ENCODE peak calls at places on chromosomes 11 and 22, in four cellular contexts. I is WTC11, R is HepG2, M is A549. Y is an unnamed sample.

GRCh38 chr11:118258410-118258809 is 5.7 kb downstream of the MPZL2 start:
- DNase-seq in R (no peak), M (no peak), I (no peak), Y (no peak)

GRCh38 chr11:10558288-10558687 is 10.2 kb downstream of the LYVE1 start:
- DNase-seq in R (no peak), I (no peak), M (no peak), Y (no peak)

GRCh38 chr11:88308576-88308975 is 29.0 kb downstream of the CTSC start:
- DNase-seq in I (peak), R (no peak), M (no peak), Y (no peak)

GRCh38 chr11:11409916-11410315 is 56.9 kb upstream of the CSNK2A3 start:
- DNase-seq in R (no peak), M (no peak), I (no peak), Y (no peak)

GRCh38 chr22:40206561-40206960 is 28.8 kb downstream of the TNRC6B start:
- DNase-seq in M (no peak), R (no peak), I (no peak), Y (no peak)

GRCh38 chr11:27468209-27468608 is 4.4 kb downstream of the LGR4 start:
- DNase-seq in I (no peak), M (peak), R (no peak), Y (no peak)

GRCh38 chr11:14357843-14358728 is 897 bp downstream of the RRAS2 start:
- DNase-seq in M (peak), R (peak), I (peak), Y (peak)

GRCh38 chr22:49377306-49377705 is 450.4 kb downstream of the BRD1 start:
- DNase-seq in M (no peak), R (no peak), I (no peak), Y (no peak)

GRCh38 chr11:70471254-70471653 is 72.9 kb downstream of the CTTN start:
- DNase-seq in M (peak), R (no peak), I (peak), Y (peak)

GRCh38 chr11:61042961-61043540 is 59.2 kb upstream of the CD5 start:
- DNase-seq in R (no peak), I (no peak), M (no peak), Y (no peak)

GRCh38 chr22:27863001-27863400 is 56.1 kb downstream of the PITPNB start:
- DNase-seq in R (no peak), M (no peak), I (no peak), Y (no peak)

GRCh38 chr11:17864478-17864941 is 129.9 kb downstream of the KCNC1 start:
- DNase-seq in R (no peak), I (peak), M (peak), Y (peak)

GRCh38 chr22:40414306-40414705 is 43.9 kb downstream of the SGSM3 start:
- DNase-seq in M (no peak), R (no peak), I (no peak), Y (no peak)

GRCh38 chr11:112795142-112795815 is 165.9 kb upstream of the NCAM1 start:
- DNase-seq in I (peak), R (peak), M (peak), Y (peak)

GRCh38 chr11:134725939-134726639 is 314.0 kb upstream of the B3GAT1 start:
- DNase-seq in M (peak), I (peak), R (peak), Y (peak)

GRCh38 chr11:120068114-120068573 is 69.8 kb downstream of the TRIM29 start:
- DNase-seq in I (no peak), M (no peak), R (no peak), Y (no peak)

GRCh38 chr11:62387381-62387780 is 31.5 kb upstream of the SCGB1A1 start:
- DNase-seq in I (peak), M (no peak), R (no peak), Y (no peak)

GRCh38 chr11:95676280-95676679 is 113.3 kb downstream of the FAM76B start:
- DNase-seq in M (no peak), R (no peak), I (no peak), Y (no peak)

GRCh38 chr22:25661067-25661466 is 80.9 kb upstream of the MYO18B start:
- DNase-seq in M (no peak), I (no peak), R (no peak), Y (no peak)

GRCh38 chr11:86449993-86450629 is 75.4 kb downstream of the CCDC81 start:
- DNase-seq in I (no peak), R (no peak), M (no peak), Y (no peak)

GRCh38 chr11:353315-353857 is 15.9 kb upstream of the B4GALNT4 start:
- DNase-seq in M (peak), I (no peak), R (peak), Y (no peak)

GRCh38 chr11:134532176-134532920 is 120.3 kb upstream of the B3GAT1 start:
- DNase-seq in M (no peak), R (no peak), I (no peak), Y (no peak)

GRCh38 chr11:75245356-75246005 is 4.9 kb downstream of the TPBGL start:
- DNase-seq in I (no peak), R (peak), M (peak), Y (peak)

GRCh38 chr11:61026121-61027031 is 54.9 kb downstream of the CD6 start:
- DNase-seq in I (no peak), M (no peak), R (no peak), Y (no peak)

GRCh38 chr11:44466531-44467179 is 98.8 kb upstream of the CD82 start:
- DNase-seq in M (no peak), I (no peak), R (no peak), Y (no peak)

GRCh38 chr11:120739780-120740179 is 228.2 kb downstream of the GRIK4 start:
- DNase-seq in M (no peak), I (no peak), R (no peak), Y (no peak)

GRCh38 chr11:76013526-76013925 is 192.8 kb downstream of the WNT11 start:
- DNase-seq in R (no peak), M (no peak), I (no peak), Y (no peak)

GRCh38 chr11:96161271-96162089 is 181.5 kb downstream of the MAML2 start:
- DNase-seq in I (no peak), M (no peak), R (no peak), Y (no peak)

GRCh38 chr11:35820614-35821013 is 123.2 kb upstream of the LDLRAD3 start:
- DNase-seq in I (no peak), M (no peak), R (no peak), Y (no peak)
- TF ChIP-seq NR3C1 in I (no peak), M (no peak), R (no peak), Y (no peak)

GRCh38 chr11:19557720-19558140 is 154.9 kb upstream of the NAV2 start:
- DNase-seq in I (peak), M (peak), R (peak), Y (peak)
- TF ChIP-seq NR3C1 in I (no peak), M (no peak), R (no peak), Y (no peak)

GRCh38 chr11:102268985-102269470 is 48.3 kb upstream of the BIRC3 start:
- DNase-seq in I (no peak), R (no peak), M (no peak), Y (no peak)
- TF ChIP-seq NR3C1 in I (no peak), R (no peak), M (no peak), Y (no peak)

DNA sequence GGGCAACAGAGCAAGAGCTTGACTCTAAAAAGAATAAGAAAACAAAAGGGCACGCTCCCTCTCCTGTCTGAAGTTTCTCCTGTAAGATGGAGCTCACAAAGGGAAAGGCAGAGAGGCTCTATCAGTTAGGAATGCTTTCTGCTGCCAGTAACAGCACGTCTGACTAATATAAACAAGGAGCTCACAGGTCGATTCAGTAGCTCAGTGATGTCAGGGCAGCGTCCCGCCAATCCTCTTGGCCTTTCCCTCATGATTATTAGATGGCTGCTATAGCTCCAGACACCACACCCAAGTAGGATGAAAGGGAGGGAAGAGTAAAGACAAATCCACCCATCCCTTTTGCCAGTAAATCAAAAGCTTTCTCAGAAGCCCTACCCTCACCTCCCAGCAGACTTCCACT is 51.3 kb upstream of the HMGXB4 start:
- DNase-seq in M (no peak), I (no peak), R (no peak), Y (no peak)
- TF ChIP-seq NR3C1 in M (no peak), I (no peak), R (no peak), Y (no peak)

GRCh38 chr11:69172674-69173073 is 16.9 kb downstream of the SMIM38 start:
- DNase-seq in I (no peak), M (peak), R (no peak), Y (no peak)
- TF ChIP-seq NR3C1 in I (no peak), M (no peak), R (no peak), Y (no peak)